ENCODE peak calls at places on chromosomes 5 and 9, in ten cellular contexts. One of them, this sample, is unnamed.

GRCh38 chr9:87327567-87328125 is 170.0 kb upstream of the DAPK1 start:
- DNase-seq in NCI-H2107: no peak
- DNase-seq in upper lobe of right lung: no peak
- DNase-seq in heart left ventricle: no peak
- DNase-seq in BJ: no peak
- DNase-seq in hypothalamus: no peak
- DNase-seq in germinal center: no peak
- DNase-seq in lung microvascular endothelial cell: no peak
- DNase-seq in C1 segment of cervical spinal cord: no peak
- DNase-seq in progenitor cell of endocrine pancreas: no peak
- DNase-seq in this sample: no peak

GRCh38 chr5:151093476-151093889 is 12.6 kb upstream of the TNIP1 start:
- DNase-seq in NCI-H2107: no peak
- DNase-seq in upper lobe of right lung: no peak
- DNase-seq in heart left ventricle: no peak
- DNase-seq in BJ: peak; percentile 93
- DNase-seq in hypothalamus: no peak
- DNase-seq in germinal center: no peak
- DNase-seq in lung microvascular endothelial cell: peak; percentile 58
- DNase-seq in C1 segment of cervical spinal cord: no peak
- DNase-seq in progenitor cell of endocrine pancreas: no peak
- DNase-seq in this sample: peak; percentile 42

GRCh38 chr5:136114406-136115132 is 18.1 kb upstream of the SMAD5 start:
- DNase-seq in NCI-H2107: no peak
- DNase-seq in upper lobe of right lung: no peak
- DNase-seq in heart left ventricle: no peak
- DNase-seq in BJ: no peak
- DNase-seq in hypothalamus: no peak
- DNase-seq in germinal center: no peak
- DNase-seq in lung microvascular endothelial cell: no peak
- DNase-seq in C1 segment of cervical spinal cord: no peak
- DNase-seq in progenitor cell of endocrine pancreas: no peak
- DNase-seq in this sample: no peak

GRCh38 chr5:162488077-162488476 is 420.5 kb downstream of the GABRG2 start:
- DNase-seq in NCI-H2107: no peak
- DNase-seq in upper lobe of right lung: no peak
- DNase-seq in heart left ventricle: no peak
- DNase-seq in BJ: no peak
- DNase-seq in hypothalamus: no peak
- DNase-seq in germinal center: no peak
- DNase-seq in lung microvascular endothelial cell: no peak
- DNase-seq in C1 segment of cervical spinal cord: no peak
- DNase-seq in progenitor cell of endocrine pancreas: no peak
- DNase-seq in this sample: no peak

GRCh38 chr5:11801061-11801460 is 103.2 kb downstream of the CTNND2 start:
- DNase-seq in NCI-H2107: no peak
- DNase-seq in upper lobe of right lung: no peak
- DNase-seq in heart left ventricle: no peak
- DNase-seq in BJ: no peak
- DNase-seq in hypothalamus: no peak
- DNase-seq in germinal center: no peak
- DNase-seq in lung microvascular endothelial cell: no peak
- DNase-seq in C1 segment of cervical spinal cord: no peak
- DNase-seq in progenitor cell of endocrine pancreas: no peak
- DNase-seq in this sample: no peak

GRCh38 chr9:86515221-86515620 is 161.0 kb upstream of the TUT7 start:
- DNase-seq in NCI-H2107: no peak
- DNase-seq in upper lobe of right lung: no peak
- DNase-seq in heart left ventricle: no peak
- DNase-seq in BJ: no peak
- DNase-seq in hypothalamus: no peak
- DNase-seq in germinal center: no peak
- DNase-seq in lung microvascular endothelial cell: no peak
- DNase-seq in C1 segment of cervical spinal cord: no peak
- DNase-seq in progenitor cell of endocrine pancreas: no peak
- DNase-seq in this sample: peak; percentile 2

GRCh38 chr5:35753500-35753899 is 103.2 kb upstream of the IL7R start:
- DNase-seq in NCI-H2107: no peak
- DNase-seq in upper lobe of right lung: no peak
- DNase-seq in heart left ventricle: no peak
- DNase-seq in BJ: no peak
- DNase-seq in hypothalamus: no peak
- DNase-seq in germinal center: no peak
- DNase-seq in lung microvascular endothelial cell: no peak
- DNase-seq in C1 segment of cervical spinal cord: no peak
- DNase-seq in progenitor cell of endocrine pancreas: no peak
- DNase-seq in this sample: no peak

GRCh38 chr5:125002727-125003598 is 256.5 kb upstream of the ZNF608 start:
- DNase-seq in NCI-H2107: no peak
- DNase-seq in upper lobe of right lung: no peak
- DNase-seq in heart left ventricle: no peak
- DNase-seq in BJ: no peak
- DNase-seq in hypothalamus: no peak
- DNase-seq in germinal center: no peak
- DNase-seq in lung microvascular endothelial cell: no peak
- DNase-seq in C1 segment of cervical spinal cord: no peak
- DNase-seq in progenitor cell of endocrine pancreas: no peak
- DNase-seq in this sample: no peak

GRCh38 chr9:92725726-92726125 is 38.9 kb downstream of the BICD2 start:
- DNase-seq in NCI-H2107: no peak
- DNase-seq in upper lobe of right lung: no peak
- DNase-seq in heart left ventricle: no peak
- DNase-seq in BJ: no peak
- DNase-seq in hypothalamus: no peak
- DNase-seq in germinal center: no peak
- DNase-seq in lung microvascular endothelial cell: no peak
- DNase-seq in C1 segment of cervical spinal cord: no peak
- DNase-seq in progenitor cell of endocrine pancreas: no peak
- DNase-seq in this sample: no peak

GRCh38 chr9:34556231-34556525 is 33.3 kb downstream of the CNTFR start:
- DNase-seq in NCI-H2107: no peak
- DNase-seq in upper lobe of right lung: no peak
- DNase-seq in heart left ventricle: no peak
- DNase-seq in BJ: no peak
- DNase-seq in hypothalamus: no peak
- DNase-seq in germinal center: no peak
- DNase-seq in lung microvascular endothelial cell: no peak
- DNase-seq in C1 segment of cervical spinal cord: no peak
- DNase-seq in progenitor cell of endocrine pancreas: no peak
- DNase-seq in this sample: no peak

GRCh38 chr5:138753794-138754698 is 821 bp downstream of the CTNNA1 start:
- DNase-seq in NCI-H2107: peak; percentile 28
- DNase-seq in upper lobe of right lung: peak; percentile 94
- DNase-seq in heart left ventricle: peak; percentile 94
- DNase-seq in BJ: peak; percentile 69
- DNase-seq in hypothalamus: peak; percentile 71
- DNase-seq in germinal center: peak; percentile 22
- DNase-seq in lung microvascular endothelial cell: peak; percentile 95
- DNase-seq in C1 segment of cervical spinal cord: peak; percentile 48
- DNase-seq in progenitor cell of endocrine pancreas: peak; percentile 51
- DNase-seq in this sample: peak; percentile 93

GRCh38 chr5:141208478-141208877 is at the start of gene PCDHB12:
- DNase-seq in NCI-H2107: no peak
- DNase-seq in upper lobe of right lung: no peak
- DNase-seq in heart left ventricle: no peak
- DNase-seq in BJ: no peak
- DNase-seq in hypothalamus: no peak
- DNase-seq in germinal center: no peak
- DNase-seq in lung microvascular endothelial cell: peak; percentile 13
- DNase-seq in C1 segment of cervical spinal cord: no peak
- DNase-seq in progenitor cell of endocrine pancreas: no peak
- DNase-seq in this sample: peak; percentile 45

GRCh38 chr5:151676719-151677118 is 10.0 kb downstream of the SPARC start:
- DNase-seq in NCI-H2107: no peak
- DNase-seq in upper lobe of right lung: no peak
- DNase-seq in heart left ventricle: no peak
- DNase-seq in BJ: no peak
- DNase-seq in hypothalamus: no peak
- DNase-seq in germinal center: no peak
- DNase-seq in lung microvascular endothelial cell: peak; percentile 75
- DNase-seq in C1 segment of cervical spinal cord: no peak
- DNase-seq in progenitor cell of endocrine pancreas: no peak
- DNase-seq in this sample: no peak

GRCh38 chr5:111259636-111260035 is 35.5 kb downstream of the CAMK4 start:
- DNase-seq in NCI-H2107: no peak
- DNase-seq in upper lobe of right lung: no peak
- DNase-seq in heart left ventricle: no peak
- DNase-seq in BJ: no peak
- DNase-seq in hypothalamus: no peak
- DNase-seq in germinal center: no peak
- DNase-seq in lung microvascular endothelial cell: no peak
- DNase-seq in C1 segment of cervical spinal cord: no peak
- DNase-seq in progenitor cell of endocrine pancreas: no peak
- DNase-seq in this sample: no peak

GRCh38 chr9:347667-348292 is 133.1 kb downstream of the DOCK8 start:
- DNase-seq in NCI-H2107: no peak
- DNase-seq in upper lobe of right lung: no peak
- DNase-seq in heart left ventricle: no peak
- DNase-seq in BJ: no peak
- DNase-seq in hypothalamus: no peak
- DNase-seq in germinal center: no peak
- DNase-seq in lung microvascular endothelial cell: peak; percentile 47
- DNase-seq in C1 segment of cervical spinal cord: no peak
- DNase-seq in progenitor cell of endocrine pancreas: no peak
- DNase-seq in this sample: no peak

GRCh38 chr5:136216230-136216629 is 23.3 kb upstream of the SMIM32 start:
- DNase-seq in NCI-H2107: no peak
- DNase-seq in upper lobe of right lung: peak; percentile 27
- DNase-seq in heart left ventricle: no peak
- DNase-seq in BJ: no peak
- DNase-seq in hypothalamus: no peak
- DNase-seq in germinal center: no peak
- DNase-seq in lung microvascular endothelial cell: no peak
- DNase-seq in C1 segment of cervical spinal cord: no peak
- DNase-seq in progenitor cell of endocrine pancreas: no peak
- DNase-seq in this sample: no peak

GRCh38 chr5:116532762-116533525 is 41.7 kb downstream of the SEMA6A start:
- DNase-seq in NCI-H2107: peak; percentile 10
- DNase-seq in upper lobe of right lung: no peak
- DNase-seq in heart left ventricle: no peak
- DNase-seq in BJ: no peak
- DNase-seq in hypothalamus: no peak
- DNase-seq in germinal center: no peak
- DNase-seq in lung microvascular endothelial cell: no peak
- DNase-seq in C1 segment of cervical spinal cord: no peak
- DNase-seq in progenitor cell of endocrine pancreas: no peak
- DNase-seq in this sample: no peak

GRCh38 chr9:86046930-86047341 is 52.4 kb downstream of the GOLM1 start:
- DNase-seq in NCI-H2107: no peak
- DNase-seq in upper lobe of right lung: no peak
- DNase-seq in heart left ventricle: no peak
- DNase-seq in BJ: no peak
- DNase-seq in hypothalamus: no peak
- DNase-seq in germinal center: no peak
- DNase-seq in lung microvascular endothelial cell: no peak
- DNase-seq in C1 segment of cervical spinal cord: no peak
- DNase-seq in progenitor cell of endocrine pancreas: no peak
- DNase-seq in this sample: no peak

GRCh38 chr5:137486707-137487106 is 12.4 kb downstream of the SPOCK1 start:
- DNase-seq in NCI-H2107: no peak
- DNase-seq in upper lobe of right lung: no peak
- DNase-seq in heart left ventricle: no peak
- DNase-seq in BJ: no peak
- DNase-seq in hypothalamus: no peak
- DNase-seq in germinal center: no peak
- DNase-seq in lung microvascular endothelial cell: peak; percentile 54
- DNase-seq in C1 segment of cervical spinal cord: no peak
- DNase-seq in progenitor cell of endocrine pancreas: no peak
- DNase-seq in this sample: no peak

GRCh38 chr9:33202552-33203300 is 35.6 kb upstream of the B4GALT1 start:
- DNase-seq in NCI-H2107: no peak
- DNase-seq in upper lobe of right lung: no peak
- DNase-seq in heart left ventricle: peak; percentile 74
- DNase-seq in BJ: no peak
- DNase-seq in hypothalamus: peak; percentile 18
- DNase-seq in germinal center: peak; percentile 68
- DNase-seq in lung microvascular endothelial cell: no peak
- DNase-seq in C1 segment of cervical spinal cord: peak; percentile 23
- DNase-seq in progenitor cell of endocrine pancreas: no peak
- DNase-seq in this sample: no peak

GRCh38 chr5:14414615-14415515 is 166.7 kb upstream of the OTULINL start:
- DNase-seq in NCI-H2107: no peak
- DNase-seq in upper lobe of right lung: no peak
- DNase-seq in heart left ventricle: no peak
- DNase-seq in BJ: no peak
- DNase-seq in hypothalamus: no peak
- DNase-seq in germinal center: no peak
- DNase-seq in lung microvascular endothelial cell: no peak
- DNase-seq in C1 segment of cervical spinal cord: no peak
- DNase-seq in progenitor cell of endocrine pancreas: no peak
- DNase-seq in this sample: no peak

GRCh38 chr9:127318651-127319167 is 54.1 kb downstream of the GARNL3 start:
- DNase-seq in NCI-H2107: no peak
- DNase-seq in upper lobe of right lung: no peak
- DNase-seq in heart left ventricle: peak; percentile 28
- DNase-seq in BJ: no peak
- DNase-seq in hypothalamus: no peak
- DNase-seq in germinal center: no peak
- DNase-seq in lung microvascular endothelial cell: peak; percentile 68
- DNase-seq in C1 segment of cervical spinal cord: no peak
- DNase-seq in progenitor cell of endocrine pancreas: no peak
- DNase-seq in this sample: no peak

GRCh38 chr5:140041492-140042421 is 1.3 kb downstream of the NRG2 start:
- DNase-seq in NCI-H2107: no peak
- DNase-seq in upper lobe of right lung: peak; percentile 65
- DNase-seq in heart left ventricle: peak; percentile 63
- DNase-seq in BJ: no peak
- DNase-seq in hypothalamus: peak; percentile 69
- DNase-seq in germinal center: no peak
- DNase-seq in lung microvascular endothelial cell: peak; percentile 65
- DNase-seq in C1 segment of cervical spinal cord: peak; percentile 59
- DNase-seq in progenitor cell of endocrine pancreas: peak; percentile 15
- DNase-seq in this sample: peak; percentile 74